ENCODE peak calls at places on chromosomes 5 and 9, in five cellular contexts. A, E, Y, T and Q are unnamed samples.

GRCh38 chr5:170151105-170151831 is 45.6 kb downstream of the FOXI1 start:
- DNase-seq in Y (peak; percentile 95), A (no peak), T (peak; percentile 91), E (peak; percentile 61), Q (no peak)

GRCh38 chr5:3305432-3305831 is 290.2 kb upstream of the IRX1 start:
- DNase-seq in Y (no peak), E (no peak), T (no peak), A (no peak), Q (no peak)

GRCh38 chr5:41776435-41776834 is 93.8 kb downstream of the OXCT1 start:
- DNase-seq in T (peak; percentile 54), Y (no peak), A (no peak), E (no peak), Q (no peak)

GRCh38 chr5:134526483-134527155 is 1.1 kb downstream of the JADE2 start:
- DNase-seq in Y (peak; percentile 86), T (no peak), E (peak; percentile 82), A (peak; percentile 82), Q (peak; percentile 82)

GRCh38 chr5:136686192-136686872 is 321.0 kb upstream of the TRPC7 start:
- DNase-seq in Y (peak; percentile 55), E (no peak), A (no peak), T (peak; percentile 29), Q (no peak)

GRCh38 chr9:94110821-94111252 is 26.6 kb downstream of the PTPDC1 start:
- DNase-seq in T (peak; percentile 80), A (no peak), E (no peak), Y (no peak), Q (no peak)

GRCh38 chr9:119961774-119962408 is 592.7 kb upstream of the BRINP1 start:
- DNase-seq in Y (no peak), E (peak; percentile 22), T (peak; percentile 39), A (peak; percentile 63), Q (peak; percentile 48)

GRCh38 chr5:6319116-6319515 is 59.2 kb downstream of the MED10 start:
- DNase-seq in T (no peak), E (no peak), A (no peak), Y (no peak), Q (no peak)

GRCh38 chr5:172902497-172903472 is 56.4 kb upstream of the RPL26L1 start:
- DNase-seq in T (peak; percentile 93), Y (peak; percentile 75), A (peak; percentile 76), E (peak; percentile 81), Q (peak; percentile 83)

GRCh38 chr9:89961616-89962341 is 357.0 kb downstream of the GADD45G start:
- DNase-seq in E (no peak), Y (no peak), A (no peak), T (peak; percentile 14), Q (no peak)

DNA sequence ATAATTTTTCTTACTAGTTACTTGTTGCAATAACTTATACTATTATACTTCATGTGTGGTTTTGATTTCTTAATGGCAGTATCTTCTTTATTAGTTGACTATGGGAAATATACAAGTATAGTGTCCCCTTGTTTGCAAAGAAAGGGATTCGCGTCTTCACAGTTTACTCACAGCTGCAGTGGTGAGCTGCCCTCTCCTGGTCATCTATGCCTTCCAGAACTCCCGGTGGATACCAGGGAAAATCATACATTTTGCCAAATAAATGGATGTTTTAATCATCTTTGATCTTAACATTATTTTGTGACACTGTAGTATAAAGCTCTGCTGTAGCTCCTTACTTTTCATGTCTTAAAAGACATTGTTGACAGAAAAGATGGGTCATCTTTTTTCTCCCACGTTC is 142.0 kb downstream of the ZCCHC7 start:
- DNase-seq in A (no peak), E (no peak), T (peak; percentile 65), Y (peak; percentile 27), Q (no peak)
- TF ChIP-seq CTCF in A (no peak), E (peak; percentile 58), T (peak; percentile 74), Y (peak; percentile 33), Q (peak; percentile 37)

DNA sequence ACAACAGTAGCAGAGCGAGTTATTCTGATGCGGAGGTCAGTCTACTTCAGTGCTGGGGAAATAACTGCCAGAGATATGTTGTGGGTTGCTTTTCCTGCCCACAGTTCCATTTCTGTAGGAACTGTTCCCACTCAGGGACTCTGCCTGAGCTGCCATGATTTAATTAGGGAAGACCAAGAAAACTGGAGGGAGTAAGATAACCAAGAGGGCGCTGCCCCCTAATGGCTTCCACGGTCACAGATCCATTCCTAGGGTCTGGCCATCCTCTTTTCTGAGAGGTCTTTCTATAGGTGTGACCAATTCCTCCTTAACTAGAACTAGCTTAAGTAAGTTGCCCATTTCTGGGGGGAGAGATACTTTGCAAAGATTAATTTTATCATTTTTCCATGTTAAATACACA is 125.9 kb downstream of the APBA1 start:
- DNase-seq in E (no peak), T (peak; percentile 15), Y (peak; percentile 36), A (no peak), Q (no peak)
- TF ChIP-seq CTCF in E (peak; percentile 47), T (peak; percentile 47), Y (no peak), A (no peak), Q (peak; percentile 26)

GRCh38 chr5:116576043-116576713 is 1.6 kb upstream of the SEMA6A start:
- DNase-seq in T (peak; percentile 76), Y (peak; percentile 79), E (peak; percentile 49), A (peak; percentile 55), Q (peak; percentile 54)

GRCh38 chr5:116573279-116573616 is 1.4 kb downstream of the SEMA6A start:
- DNase-seq in A (peak; percentile 36), E (peak; percentile 22), Y (no peak), T (peak; percentile 10), Q (peak; percentile 34)

GRCh38 chr5:116573617-116574431 is 799 bp downstream of the SEMA6A start:
- DNase-seq in E (peak; percentile 22), Y (peak; percentile 32), A (no peak), T (peak; percentile 18), Q (no peak)

GRCh38 chr5:116575635-116576042 is 1.0 kb upstream of the SEMA6A start:
- DNase-seq in Y (peak; percentile 70), E (no peak), T (peak; percentile 3), A (no peak), Q (no peak)

GRCh38 chr5:116574682-116575634 is at the start of gene SEMA6A:
- DNase-seq in A (peak; percentile 90), E (peak; percentile 92), Y (peak; percentile 94), T (peak; percentile 93), Q (peak; percentile 88)
- TF ChIP-seq CTCF in A (no peak), E (no peak), Y (peak; percentile 12), T (no peak), Q (no peak)

GRCh38 chr9:24832307-24832706 is 286.6 kb upstream of the IZUMO3 start:
- DNase-seq in Y (peak; percentile 35), E (no peak), T (no peak), A (no peak), Q (no peak)
- TF ChIP-seq CTCF in Y (peak; percentile 27), E (no peak), T (peak; percentile 6), A (no peak), Q (no peak)

GRCh38 chr5:147397616-147398015 is 112.3 kb downstream of the DPYSL3 start:
- DNase-seq in A (no peak), E (no peak), Y (no peak), T (no peak), Q (no peak)
- TF ChIP-seq CTCF in A (no peak), E (no peak), Y (no peak), T (no peak), Q (no peak)

GRCh38 chr5:78162253-78162862 is 132.1 kb downstream of the AP3B1 start:
- DNase-seq in Y (peak; percentile 55), T (peak; percentile 65), A (no peak), E (no peak), Q (no peak)
- TF ChIP-seq CTCF in Y (peak; percentile 36), T (peak; percentile 52), A (peak; percentile 7), E (peak; percentile 54), Q (peak; percentile 47)

GRCh38 chr5:180304016-180304292 is 12.1 kb upstream of the MAPK9 start:
- DNase-seq in E (no peak), Y (no peak), A (no peak), T (no peak), Q (no peak)
- TF ChIP-seq CTCF in E (no peak), Y (no peak), A (no peak), T (no peak), Q (no peak)